ENCODE peak calls at places on chromosomes 4 and X, in eight cellular contexts. M is H1, G is WTC11, W is endothelial cell of umbilical vein, E is A549, B is HCT116, S is SK-N-SH, R is HepG2. T is an unnamed sample.
A peak's percentile ranks its signal among the peaks of the same experiment; 100 is the strongest.

GRCh38 chrX:12065251-12065650 is 73.0 kb upstream of the FRMPD4 start:
- DNase-seq in M (peak; percentile 3), G (peak; percentile 25), W (peak; percentile 6), E (no peak), B (no peak), S (no peak), R (no peak), T (peak; percentile 13)

GRCh38 chr4:83751336-83751949 is 215.5 kb downstream of the GPAT3 start:
- DNase-seq in M (no peak), G (no peak), W (no peak), E (no peak), B (peak; percentile 32), S (no peak), R (no peak), T (no peak)

GRCh38 chrX:50903387-50904027 is 7.0 kb upstream of the BMP15 start:
- DNase-seq in M (no peak), G (peak; percentile 33), W (peak; percentile 53), E (peak; percentile 18), B (peak; percentile 27), S (peak; percentile 45), R (peak; percentile 10), T (peak; percentile 39)

GRCh38 chrX:43706786-43707185 is 50.7 kb downstream of the MAOA start:
- DNase-seq in M (no peak), G (no peak), W (no peak), E (no peak), B (no peak), S (no peak), R (no peak), T (no peak)

GRCh38 chr4:7909463-7909862 is 30.2 kb downstream of the AFAP1 start:
- DNase-seq in M (no peak), G (no peak), W (no peak), E (no peak), B (no peak), S (no peak), R (peak; percentile 69), T (no peak)

GRCh38 chr4:5084911-5085475 is 33.7 kb downstream of the STK32B start:
- DNase-seq in M (no peak), G (no peak), W (peak; percentile 71), E (no peak), B (no peak), S (no peak), R (no peak), T (no peak)

GRCh38 chrX:56228914-56229313 is 3.2 kb upstream of the KLF8 start:
- DNase-seq in M (no peak), G (no peak), W (no peak), E (no peak), B (no peak), S (no peak), R (no peak), T (no peak)

GRCh38 chr4:37244583-37245390 is at the start of gene NWD2:
- DNase-seq in M (no peak), G (peak; percentile 49), W (no peak), E (no peak), B (no peak), S (peak; percentile 38), R (no peak), T (no peak)

GRCh38 chr4:35548921-35549320 is 695.4 kb downstream of the ARAP2 start:
- DNase-seq in M (no peak), G (no peak), W (no peak), E (no peak), B (no peak), S (no peak), R (no peak), T (no peak)

GRCh38 chr4:38684271-38684670 is 20.3 kb downstream of the KLF3 start:
- DNase-seq in M (no peak), G (no peak), W (no peak), E (no peak), B (no peak), S (no peak), R (no peak), T (no peak)

GRCh38 chr4:4355302-4355701 is 31.6 kb upstream of the NSG1 start:
- DNase-seq in M (no peak), G (no peak), W (no peak), E (no peak), B (no peak), S (no peak), R (no peak), T (no peak)

GRCh38 chr4:99790796-99791617 is 25.6 kb upstream of the DAPP1 start:
- DNase-seq in M (no peak), G (no peak), W (no peak), E (no peak), B (no peak), S (no peak), R (no peak), T (no peak)

GRCh38 chr4:40247350-40247749 is 50.5 kb downstream of the RHOH start:
- DNase-seq in M (no peak), G (no peak), W (no peak), E (no peak), B (no peak), S (no peak), R (no peak), T (peak; percentile 57)

GRCh38 chr4:66216252-66216651 is 546.0 kb upstream of the EPHA5 start:
- DNase-seq in M (no peak), G (no peak), W (no peak), E (no peak), B (no peak), S (no peak), R (no peak), T (no peak)

GRCh38 chrX:123201720-123202119 is 17.6 kb downstream of the GRIA3 start:
- DNase-seq in M (no peak), G (no peak), W (no peak), E (no peak), B (no peak), S (no peak), R (peak; percentile 1), T (no peak)

GRCh38 chr4:151784676-151785075 is 23.9 kb upstream of the GATB start:
- DNase-seq in M (no peak), G (no peak), W (no peak), E (no peak), B (no peak), S (no peak), R (no peak), T (no peak)

GRCh38 chr4:82145850-82146249 is 227.9 kb downstream of the HNRNPD start:
- DNase-seq in M (no peak), G (no peak), W (no peak), E (no peak), B (no peak), S (no peak), R (no peak), T (no peak)

GRCh38 chr4:7816771-7817170 is 122.9 kb downstream of the AFAP1 start:
- DNase-seq in M (no peak), G (no peak), W (no peak), E (no peak), B (no peak), S (no peak), R (no peak), T (no peak)

GRCh38 chr4:96228463-96228862 is 388.6 kb downstream of the PDHA2 start:
- DNase-seq in M (no peak), G (no peak), W (no peak), E (no peak), B (no peak), S (no peak), R (peak; percentile 1), T (no peak)

GRCh38 chrX:63664083-63664482 is 120.9 kb downstream of the ARHGEF9 start:
- DNase-seq in M (no peak), G (no peak), W (no peak), E (no peak), B (no peak), S (no peak), R (no peak), T (no peak)

GRCh38 chr4:185318679-185319078 is 77.0 kb downstream of the LRP2BP start:
- DNase-seq in M (no peak), G (no peak), W (peak; percentile 62), E (no peak), B (no peak), S (no peak), R (peak; percentile 81), T (peak; percentile 49)

GRCh38 chr4:128707864-128708263 is 101.6 kb upstream of the JADE1 start:
- DNase-seq in M (no peak), G (no peak), W (no peak), E (no peak), B (no peak), S (no peak), R (no peak), T (no peak)

GRCh38 chr4:157204634-157205244 is 15.8 kb upstream of the GRIA2 start:
- DNase-seq in M (peak; percentile 49), G (peak; percentile 81), W (no peak), E (peak; percentile 35), B (peak; percentile 13), S (peak; percentile 30), R (peak; percentile 24), T (peak; percentile 39)
- TF ChIP-seq MAX in M (no peak), G (no peak), W (no peak), E (no peak), B (no peak), S (no peak), R (no peak), T (no peak)

GRCh38 chrX:15903186-15903681 is 48.6 kb upstream of the AP1S2 start:
- DNase-seq in M (no peak), G (no peak), W (no peak), E (no peak), B (no peak), S (no peak), R (no peak), T (peak; percentile 52)
- TF ChIP-seq CTCF in M (no peak), G (no peak), W (no peak), E (no peak), B (no peak), S (no peak), R (no peak), T (no peak)

DNA sequence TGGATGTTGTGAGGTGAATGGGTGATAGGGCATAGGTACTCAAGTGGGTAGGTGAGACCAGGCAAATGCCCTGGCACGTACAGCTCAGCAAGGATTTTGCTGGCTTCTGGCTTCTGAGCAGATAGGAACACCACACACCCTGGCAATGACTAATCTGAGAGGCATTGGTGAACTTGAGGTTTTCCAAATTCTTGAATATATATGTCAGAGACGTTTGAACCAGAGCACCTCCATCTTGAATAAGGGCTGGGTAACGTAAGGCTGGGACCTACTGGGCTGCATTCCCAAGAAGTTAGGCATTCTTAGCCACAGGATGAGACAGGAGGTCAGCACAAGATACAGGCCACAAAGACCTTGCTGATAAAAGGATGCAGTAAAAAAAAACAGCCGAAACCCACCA is 204.5 kb downstream of the NLGN4X start:
- DNase-seq in M (no peak), G (no peak), W (no peak), E (no peak), B (no peak), S (no peak), R (no peak), T (no peak)
- TF ChIP-seq MAX in M (no peak), G (no peak), W (no peak), E (no peak), B (no peak), S (no peak), R (no peak), T (no peak)

DNA sequence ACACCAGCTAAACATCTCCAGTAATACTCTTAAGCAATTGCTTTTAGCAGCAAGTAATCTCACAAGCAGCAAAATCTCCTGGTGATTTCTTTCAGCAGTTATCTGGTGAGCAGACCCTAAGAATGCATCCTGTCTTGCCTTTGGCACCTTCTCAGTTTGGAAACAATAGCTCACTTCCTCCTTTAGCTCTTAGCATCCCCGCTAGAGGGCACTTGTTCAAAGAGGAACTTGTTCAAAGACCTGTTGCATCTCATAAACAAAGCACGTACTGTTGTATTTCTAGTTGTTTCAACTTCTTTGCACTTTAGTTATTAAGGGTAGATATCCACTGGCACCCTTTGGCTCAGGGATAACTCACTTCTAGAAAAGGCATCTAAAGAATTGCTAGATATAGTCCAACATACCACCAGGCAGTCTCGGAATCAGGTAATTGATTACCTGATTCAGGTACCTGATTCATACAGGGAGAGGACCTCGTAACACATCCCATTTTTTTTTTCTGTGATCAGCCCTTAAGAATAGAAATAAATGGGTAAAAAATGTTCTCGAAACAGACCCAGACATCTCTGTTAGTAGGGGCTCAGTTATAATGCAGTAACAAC is 81.9 kb upstream of the QRFPR start:
- DNase-seq in M (no peak), G (peak; percentile 34), W (peak; percentile 78), E (peak; percentile 8), B (peak; percentile 69), S (peak; percentile 10), R (peak; percentile 57), T (peak; percentile 67)
- TF ChIP-seq CTCF in M (peak; percentile 90), G (peak; percentile 40), W (peak; percentile 63), E (peak; percentile 60), B (peak; percentile 86), S (peak; percentile 79), R (peak; percentile 71), T (peak; percentile 86)